ENCODE peak calls at places on chromosomes 6 and 20, in nine cellular contexts. U is SW 1271; V is DMS153; M is stimulated activated naive CD8-positive, alpha-beta T cell treated with anti-CD3 and anti-CD28 coated beads, Interleukin-15, amount 100 ng/mL, for 72 hours; T is NCI-H748 treated with DMSO at 0.1 percent for 48 hours; N is cardiac fibroblast; O is astrocyte of the spinal cord; H is GM06990; X is AG08396. D is an unnamed sample.

GRCh38 chr6:31126416-31127175 is 6.3 kb upstream of the CDSN start:
- DNase-seq in U (no peak), V (no peak), M (no peak), T (no peak), N (no peak), O (no peak), H (no peak), X (no peak), D (no peak)

GRCh38 chr20:39861381-39861780 is 827.7 kb downstream of the MAFB start:
- DNase-seq in U (no peak), V (peak), M (no peak), T (peak), N (no peak), O (no peak), H (no peak), X (no peak), D (no peak)

GRCh38 chr6:125511809-125512341 is 210.1 kb upstream of the HDDC2 start:
- DNase-seq in U (no peak), V (peak), M (no peak), T (peak), N (peak), O (peak), H (no peak), X (no peak), D (peak)

GRCh38 chr6:142803027-142803426 is 141.9 kb downstream of the HIVEP2 start:
- DNase-seq in U (no peak), V (no peak), M (no peak), T (no peak), N (no peak), O (no peak), H (no peak), X (no peak), D (no peak)

GRCh38 chr6:53437557-53438202 is 88.9 kb upstream of the ELOVL5 start:
- DNase-seq in U (no peak), V (peak), M (peak), T (peak), N (peak), O (peak), H (peak), X (peak), D (peak)

GRCh38 chr6:7691675-7692452 is 34.0 kb upstream of the BMP6 start:
- DNase-seq in U (peak), V (no peak), M (no peak), T (no peak), N (peak), O (peak), H (no peak), X (no peak), D (peak)

GRCh38 chr6:43014434-43014909 is 423 bp downstream of the KLHDC3 start:
- DNase-seq in U (peak), V (no peak), M (no peak), T (no peak), N (peak), O (peak), H (no peak), X (peak), D (peak)

GRCh38 chr6:107600936-107601335 is 111.0 kb downstream of the SOBP start:
- DNase-seq in U (no peak), V (no peak), M (no peak), T (no peak), N (peak), O (peak), H (no peak), X (peak), D (no peak)

GRCh38 chr20:37335642-37336368 is 10.1 kb upstream of the SRC start:
- DNase-seq in U (no peak), V (no peak), M (no peak), T (no peak), N (no peak), O (no peak), H (peak), X (no peak), D (no peak)

GRCh38 chr6:69791065-69791471 is 5.7 kb downstream of the LMBRD1 start:
- DNase-seq in U (no peak), V (no peak), M (no peak), T (no peak), N (no peak), O (peak), H (no peak), X (peak), D (no peak)

GRCh38 chr6:16602035-16602434 is 159.2 kb downstream of the ATXN1 start:
- DNase-seq in U (no peak), V (no peak), M (peak), T (no peak), N (no peak), O (no peak), H (peak), X (no peak), D (no peak)

GRCh38 chr20:49914310-49915117 is 815 bp downstream of the SPATA2 start:
- DNase-seq in U (no peak), V (no peak), M (no peak), T (no peak), N (no peak), O (no peak), H (no peak), X (no peak), D (peak)

D was measured in RKO.